ENCODE peak calls at places on chromosome 9, in eight cellular contexts. G is fibroblast of lung, X is brain microvascular endothelial cell, B is SK-N-SH, J is body of pancreas, T is PC-9, V is H1, E is keratinocyte. K is an unnamed sample. For H3K36me3, the result is how much of the 10 kb centered on the place peaks cover.

GRCh38 chr9:84667571-84668203 is 1.8 kb upstream of the NTRK2 start:
- DNase-seq in G (peak), X (peak), B (peak), J (peak), T (no peak), V (peak), E (no peak), K (no peak)

GRCh38 chr9:130780415-130780814 is 54.6 kb upstream of the ABL1 start:
- DNase-seq in G (no peak), X (no peak), B (no peak), J (no peak), T (no peak), V (no peak), E (no peak), K (no peak)

GRCh38 chr9:113309204-113309813 is 6.1 kb upstream of the RNF183 start:
- DNase-seq in G (peak), X (peak), B (peak), J (peak), T (peak), V (no peak), E (no peak), K (no peak)

GRCh38 chr9:78918976-78919375 is 622.1 kb downstream of the PSAT1 start:
- DNase-seq in G (no peak), X (no peak), B (no peak), J (no peak), T (no peak), V (no peak), E (no peak), K (no peak)

GRCh38 chr9:129929467-129930125 is 94.3 kb downstream of the USP20 start:
- DNase-seq in G (no peak), X (no peak), B (no peak), J (no peak), T (no peak), V (no peak), E (no peak), K (no peak)

GRCh38 chr9:3909966-3910650 is 384.3 kb upstream of the RFX3 start:
- DNase-seq in G (no peak), X (no peak), B (no peak), J (no peak), T (no peak), V (no peak), E (no peak), K (no peak)

GRCh38 chr9:131813116-131813515 is 73.2 kb upstream of the RAPGEF1 start:
- DNase-seq in G (peak), X (peak), B (no peak), J (no peak), T (no peak), V (no peak), E (no peak), K (no peak)

GRCh38 chr9:4262735-4263141 is 37.1 kb downstream of the GLIS3 start:
- DNase-seq in G (peak), X (peak), B (no peak), J (no peak), T (peak), V (no peak), E (peak), K (peak)

GRCh38 chr9:113913426-113914195 is 37.5 kb downstream of the ZNF618 start:
- DNase-seq in G (peak), X (no peak), B (no peak), J (no peak), T (no peak), V (peak), E (no peak), K (no peak)

GRCh38 chr9:76680716-76681431 is 83.4 kb upstream of the PCA3 start:
- DNase-seq in G (no peak), X (no peak), B (no peak), J (no peak), T (no peak), V (no peak), E (no peak), K (no peak)

GRCh38 chr9:607417-607816 is 234.1 kb upstream of the DMRT1 start:
- DNase-seq in G (no peak), X (no peak), B (no peak), J (no peak), T (no peak), V (no peak), E (peak), K (no peak)

DNA sequence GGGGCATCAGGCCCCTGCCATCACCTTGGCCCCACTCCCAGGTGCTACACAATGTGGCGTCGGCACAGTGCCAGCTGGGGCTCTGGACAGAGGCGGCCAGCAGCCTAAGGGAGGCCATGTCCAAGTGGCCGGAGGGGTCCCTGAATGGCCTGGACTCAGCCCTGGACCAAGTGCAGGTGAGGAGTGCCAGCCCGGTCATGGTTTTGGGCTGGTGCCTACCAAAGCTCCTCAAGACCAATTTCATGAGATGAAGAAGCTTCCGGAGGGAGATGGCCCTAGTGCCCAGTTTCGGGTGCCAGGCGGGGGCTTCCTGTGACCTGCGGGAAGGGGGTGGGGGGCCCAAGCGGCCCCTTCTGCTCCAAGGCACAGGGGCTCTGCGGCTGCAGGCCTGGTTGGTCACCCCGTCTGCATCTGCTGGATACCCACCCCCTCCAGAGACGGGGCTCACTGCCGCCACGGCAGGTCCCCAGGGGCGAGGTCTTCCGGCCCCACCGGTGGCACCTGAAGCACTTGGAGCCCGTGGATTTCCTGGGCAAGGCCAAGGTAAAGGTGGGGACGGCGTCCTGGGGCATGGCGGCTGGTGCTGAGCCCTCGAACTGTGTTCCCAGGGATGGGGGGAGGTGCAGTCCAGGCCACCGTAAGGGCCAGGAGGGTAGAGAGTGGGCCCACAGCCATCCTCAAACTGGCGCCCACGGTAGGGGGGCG is 5.8 kb downstream of the NOXA1 start:
- DNase-seq in G (no peak), X (no peak), B (no peak), J (no peak), T (no peak), V (no peak), E (no peak), K (no peak)
- H3K4me3 ChIP-seq in G (no peak), X (no peak), B (no peak), J (no peak), T (no peak), V (no peak), E (no peak), K (no peak)

GRCh38 chr9:37335238-37335637 is 87.3 kb upstream of the GRHPR start:
- DNase-seq in G (no peak), X (no peak), B (no peak), J (no peak), T (no peak), V (no peak), E (no peak), K (no peak)

GRCh38 chr9:37332581-37332980 is 89.9 kb upstream of the GRHPR start:
- DNase-seq in G (no peak), X (no peak), B (no peak), J (no peak), T (no peak), V (no peak), E (no peak), K (no peak)

GRCh38 chr9:37331871-37332270 is 90.6 kb upstream of the GRHPR start:
- DNase-seq in G (no peak), X (no peak), B (no peak), J (no peak), T (no peak), V (no peak), E (no peak), K (no peak)

GRCh38 chr9:37336150-37336549 is 86.3 kb upstream of the GRHPR start:
- DNase-seq in G (no peak), X (no peak), B (no peak), J (no peak), T (no peak), V (no peak), E (no peak), K (no peak)

GRCh38 chr9:37333288-37333687 is 89.2 kb upstream of the GRHPR start:
- DNase-seq in G (no peak), X (no peak), B (no peak), J (no peak), T (no peak), V (no peak), E (no peak), K (no peak)
- TF ChIP-seq CTCF in G (peak), X (no peak), B (peak), J (no peak), T (no peak), V (no peak), E (no peak), K (peak)

GRCh38 chr9:92640398-92641091 is 29.4 kb downstream of the IPPK start:
- DNase-seq in G (no peak), X (no peak), B (no peak), J (no peak), T (no peak), V (no peak), E (no peak), K (no peak)
- H3K36me3 ChIP-seq in G (under half), X (half or more), B (half or more), J (under half), T (under half), V (under half), E (half or more), K (under half)

GRCh38 chr9:70601000-70601929 is 186.8 kb upstream of the KLF9 start:
- DNase-seq in G (peak), X (peak), B (peak), J (peak), T (no peak), V (no peak), E (no peak), K (peak)
- H3K4me3 ChIP-seq in G (no peak), X (peak), B (peak), J (no peak), T (no peak), V (no peak), E (no peak), K (peak)

GRCh38 chr9:99211746-99212145 is 10.0 kb downstream of the ALG2 start:
- DNase-seq in G (no peak), X (no peak), B (no peak), J (no peak), T (no peak), V (no peak), E (no peak), K (no peak)
- TF ChIP-seq CTCF in G (no peak), X (peak), B (no peak), J (no peak), T (no peak), V (peak), E (no peak), K (no peak)

DNA sequence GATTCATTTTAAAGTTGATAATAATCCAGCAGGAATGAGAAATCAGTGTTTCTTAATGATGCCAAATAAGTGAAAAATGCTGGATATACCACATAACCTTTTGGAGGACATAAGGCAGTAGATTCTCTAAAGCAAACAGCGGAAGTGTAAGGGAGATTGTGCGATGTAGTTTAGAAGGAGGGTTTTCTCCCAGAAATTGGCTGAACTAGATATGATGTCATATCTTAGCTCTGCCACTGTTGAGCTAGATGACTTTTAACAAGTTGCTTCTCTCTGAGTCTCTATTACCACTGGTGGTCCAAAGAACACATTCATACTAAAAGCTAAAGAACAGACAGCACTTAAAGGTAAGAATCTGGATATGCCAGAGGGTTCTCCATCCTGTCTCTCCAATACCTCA is 107.0 kb downstream of the NR6A1 start:
- DNase-seq in G (no peak), X (no peak), B (no peak), J (no peak), T (no peak), V (no peak), E (no peak), K (no peak)
- H3K36me3 ChIP-seq in G (under half), X (under half), B (under half), J (under half), T (under half), V (under half), E (under half), K (under half)

DNA sequence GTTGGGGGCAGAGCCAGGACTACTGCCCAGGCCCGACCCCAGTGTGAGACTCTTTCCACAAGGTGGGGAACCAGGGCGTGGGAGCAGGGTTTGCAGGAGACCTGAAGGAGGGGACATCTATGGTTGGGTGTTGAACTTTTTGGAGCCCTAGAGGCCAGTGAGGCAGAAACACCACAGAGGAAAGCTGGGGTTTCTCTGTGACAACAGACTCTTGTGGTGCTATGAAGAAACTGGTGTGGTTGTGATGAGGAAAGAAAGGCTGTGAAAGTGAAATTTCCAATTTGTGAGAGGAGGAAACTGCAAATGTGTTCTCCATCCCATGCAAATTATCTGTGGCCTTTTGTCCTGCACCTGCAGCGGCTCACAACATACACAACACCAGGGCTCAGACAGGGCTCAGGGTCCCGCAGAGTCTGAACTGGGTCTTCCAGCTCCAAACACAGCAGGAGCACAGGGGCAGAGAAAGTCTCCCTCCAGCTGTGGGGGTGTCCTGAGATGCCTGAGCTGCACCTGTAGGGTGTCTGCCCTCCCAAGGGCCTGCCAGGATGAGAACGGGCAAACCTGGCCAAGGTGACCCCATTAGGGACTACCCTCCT is 51.4 kb upstream of the GRHPR start:
- DNase-seq in G (no peak), X (no peak), B (no peak), J (no peak), T (no peak), V (no peak), E (no peak), K (no peak)
- H3K4me3 ChIP-seq in G (no peak), X (no peak), B (no peak), J (no peak), T (no peak), V (no peak), E (no peak), K (no peak)

GRCh38 chr9:37292896-37293295 is 129.6 kb upstream of the GRHPR start:
- DNase-seq in G (peak), X (no peak), B (no peak), J (no peak), T (no peak), V (no peak), E (no peak), K (no peak)
- TF ChIP-seq CTCF in G (no peak), X (no peak), B (no peak), J (no peak), T (no peak), V (no peak), E (no peak), K (no peak)

DNA sequence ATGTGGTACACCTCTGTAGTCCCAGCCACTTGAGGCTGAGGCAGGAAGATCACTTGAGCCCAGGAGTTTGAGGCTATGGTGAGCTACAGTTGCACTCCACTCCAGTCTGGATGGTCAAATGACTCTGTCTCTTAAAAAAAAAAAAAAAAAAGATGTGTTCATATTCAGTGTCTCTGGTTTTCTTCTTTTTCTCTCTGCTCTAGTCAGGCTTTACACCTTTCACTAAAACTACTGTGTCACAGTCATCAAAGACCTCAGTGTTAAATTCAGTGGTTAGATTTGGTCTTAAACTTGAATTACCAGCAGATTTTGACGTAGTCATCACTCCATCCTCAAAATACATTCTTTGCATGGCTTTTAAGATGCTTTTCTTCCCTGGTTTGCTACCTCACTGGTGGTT is 28.8 kb downstream of the NAA35 start:
- DNase-seq in G (no peak), X (no peak), B (no peak), J (no peak), T (no peak), V (no peak), E (no peak), K (no peak)
- H3K36me3 ChIP-seq in G (under half), X (under half), B (under half), J (under half), T (under half), V (under half), E (under half), K (under half)

GRCh38 chr9:14349141-14349817 is 35.3 kb upstream of the NFIB start:
- DNase-seq in G (peak), X (no peak), B (peak), J (no peak), T (no peak), V (no peak), E (no peak), K (no peak)

GRCh38 chr9:14349818-14350333 is 35.9 kb upstream of the NFIB start:
- DNase-seq in G (no peak), X (no peak), B (no peak), J (no peak), T (no peak), V (no peak), E (no peak), K (no peak)

GRCh38 chr9:14352549-14352948 is 38.6 kb upstream of the NFIB start:
- DNase-seq in G (no peak), X (no peak), B (peak), J (no peak), T (no peak), V (no peak), E (no peak), K (no peak)

GRCh38 chr9:14351206-14351605 is 37.3 kb upstream of the NFIB start:
- DNase-seq in G (no peak), X (no peak), B (peak), J (no peak), T (no peak), V (no peak), E (no peak), K (no peak)

GRCh38 chr9:14350766-14351165 is 36.8 kb upstream of the NFIB start:
- DNase-seq in G (no peak), X (no peak), B (peak), J (no peak), T (no peak), V (no peak), E (no peak), K (no peak)
- H3K4me3 ChIP-seq in G (no peak), X (no peak), B (no peak), J (no peak), T (no peak), V (no peak), E (peak), K (no peak)